ENCODE peak calls at places on chromosomes 13 and 19, in five cellular contexts. One of them, this sample, is unnamed.

GRCh38 chr19:29263305-29264080 is 50.5 kb upstream of the UQCRFS1 start:
- DNase-seq in stimulated activated CD4-positive, alpha-beta T cell treated with anti-CD3 and anti-CD28 coated beads, Interleukin-15, amount 100 ng/mL, for 1 hour: peak
- DNase-seq in head of caudate nucleus: peak
- DNase-seq in hepatic stellate cell: peak
- DNase-seq in nephron progenitor cell: peak
- DNase-seq in this sample: peak

GRCh38 chr13:92537485-92537884 is 689.1 kb upstream of the GPC6 start:
- DNase-seq in nephron progenitor cell: no peak
- DNase-seq in hepatic stellate cell: no peak
- DNase-seq in stimulated activated CD4-positive, alpha-beta T cell treated with anti-CD3 and anti-CD28 coated beads, Interleukin-15, amount 100 ng/mL, for 1 hour: no peak
- DNase-seq in head of caudate nucleus: no peak
- DNase-seq in this sample: no peak

GRCh38 chr19:472005-472858 is 11.4 kb upstream of the SHC2 start:
- DNase-seq in hepatic stellate cell: no peak
- DNase-seq in nephron progenitor cell: no peak
- DNase-seq in stimulated activated CD4-positive, alpha-beta T cell treated with anti-CD3 and anti-CD28 coated beads, Interleukin-15, amount 100 ng/mL, for 1 hour: no peak
- DNase-seq in head of caudate nucleus: no peak
- DNase-seq in this sample: no peak

GRCh38 chr19:35740108-35740422 is 2.2 kb downstream of the IGFLR1 start:
- DNase-seq in head of caudate nucleus: no peak
- DNase-seq in nephron progenitor cell: no peak
- DNase-seq in hepatic stellate cell: no peak
- DNase-seq in stimulated activated CD4-positive, alpha-beta T cell treated with anti-CD3 and anti-CD28 coated beads, Interleukin-15, amount 100 ng/mL, for 1 hour: no peak
- DNase-seq in this sample: no peak

GRCh38 chr19:11578342-11579142 is 1.1 kb upstream of the ACP5 start:
- DNase-seq in head of caudate nucleus: no peak
- DNase-seq in nephron progenitor cell: peak
- DNase-seq in hepatic stellate cell: no peak
- DNase-seq in stimulated activated CD4-positive, alpha-beta T cell treated with anti-CD3 and anti-CD28 coated beads, Interleukin-15, amount 100 ng/mL, for 1 hour: peak
- DNase-seq in this sample: peak

GRCh38 chr13:51380269-51380668 is 40.8 kb downstream of the SERPINE3 start:
- DNase-seq in head of caudate nucleus: no peak
- DNase-seq in stimulated activated CD4-positive, alpha-beta T cell treated with anti-CD3 and anti-CD28 coated beads, Interleukin-15, amount 100 ng/mL, for 1 hour: no peak
- DNase-seq in nephron progenitor cell: no peak
- DNase-seq in hepatic stellate cell: no peak
- DNase-seq in this sample: no peak

GRCh38 chr19:39448271-39448670 is 2.9 kb downstream of the SUPT5H start:
- DNase-seq in nephron progenitor cell: no peak
- DNase-seq in head of caudate nucleus: no peak
- DNase-seq in hepatic stellate cell: peak
- DNase-seq in stimulated activated CD4-positive, alpha-beta T cell treated with anti-CD3 and anti-CD28 coated beads, Interleukin-15, amount 100 ng/mL, for 1 hour: no peak
- DNase-seq in this sample: no peak

GRCh38 chr19:41753159-41753558 is 2.2 kb upstream of the CEACAM6 start:
- DNase-seq in nephron progenitor cell: peak
- DNase-seq in head of caudate nucleus: peak
- DNase-seq in hepatic stellate cell: peak
- DNase-seq in stimulated activated CD4-positive, alpha-beta T cell treated with anti-CD3 and anti-CD28 coated beads, Interleukin-15, amount 100 ng/mL, for 1 hour: peak
- DNase-seq in this sample: peak

GRCh38 chr19:48325265-48325910 is at the start of gene EMP3:
- DNase-seq in hepatic stellate cell: peak
- DNase-seq in stimulated activated CD4-positive, alpha-beta T cell treated with anti-CD3 and anti-CD28 coated beads, Interleukin-15, amount 100 ng/mL, for 1 hour: peak
- DNase-seq in head of caudate nucleus: peak
- DNase-seq in nephron progenitor cell: peak
- DNase-seq in this sample: peak

GRCh38 chr19:53894736-53895135 is 12.7 kb downstream of the PRKCG start:
- DNase-seq in nephron progenitor cell: no peak
- DNase-seq in stimulated activated CD4-positive, alpha-beta T cell treated with anti-CD3 and anti-CD28 coated beads, Interleukin-15, amount 100 ng/mL, for 1 hour: no peak
- DNase-seq in head of caudate nucleus: no peak
- DNase-seq in hepatic stellate cell: no peak
- DNase-seq in this sample: no peak

GRCh38 chr19:29525901-29526729 is at the start of gene VSTM2B:
- DNase-seq in nephron progenitor cell: peak
- DNase-seq in head of caudate nucleus: peak
- DNase-seq in stimulated activated CD4-positive, alpha-beta T cell treated with anti-CD3 and anti-CD28 coated beads, Interleukin-15, amount 100 ng/mL, for 1 hour: no peak
- DNase-seq in hepatic stellate cell: no peak
- DNase-seq in this sample: no peak

GRCh38 chr19:6213266-6213595 is 66.5 kb downstream of the MLLT1 start:
- DNase-seq in nephron progenitor cell: no peak
- DNase-seq in head of caudate nucleus: no peak
- DNase-seq in hepatic stellate cell: no peak
- DNase-seq in stimulated activated CD4-positive, alpha-beta T cell treated with anti-CD3 and anti-CD28 coated beads, Interleukin-15, amount 100 ng/mL, for 1 hour: no peak
- DNase-seq in this sample: peak